ENCODE peak calls at places on chromosomes 3 and 15, in six cellular contexts. F, R, K, V, M and L are unnamed samples.

GRCh38 chr3:18657858-18658820 is 233.0 kb upstream of the SATB1 start:
- DNase-seq in F (no peak), R (no peak), K (no peak), V (no peak), M (peak), L (no peak)

GRCh38 chr15:64635486-64635815 is 139.9 kb downstream of the RBPMS2 start:
- DNase-seq in F (no peak), R (peak), K (peak), V (peak), M (no peak), L (peak)

GRCh38 chr3:167909443-167910287 is 174.1 kb downstream of the SERPINI1 start:
- DNase-seq in F (no peak), R (no peak), K (no peak), V (no peak), M (no peak), L (no peak)

GRCh38 chr3:101574388-101575156 is 592 bp downstream of the PCNP start:
- DNase-seq in F (peak), R (peak), K (peak), V (peak), M (peak), L (no peak)

GRCh38 chr15:88894348-88894818 is 961 bp downstream of the HAPLN3 start:
- DNase-seq in F (no peak), R (no peak), K (no peak), V (no peak), M (peak), L (peak)

GRCh38 chr3:141465221-141465620 is 21.6 kb upstream of the RASA2 start:
- DNase-seq in F (no peak), R (no peak), K (no peak), V (no peak), M (no peak), L (peak)

GRCh38 chr3:140442621-140443020 is 235.2 kb upstream of the TRIM42 start:
- DNase-seq in F (no peak), R (no peak), K (no peak), V (no peak), M (no peak), L (no peak)

GRCh38 chr15:90334304-90334731 is 17.8 kb upstream of the ZNF774 start:
- DNase-seq in F (no peak), R (no peak), K (no peak), V (no peak), M (no peak), L (no peak)

GRCh38 chr3:187318819-187319616 is 27.5 kb upstream of the MASP1 start:
- DNase-seq in F (peak), R (peak), K (peak), V (peak), M (peak), L (peak)

GRCh38 chr3:10244004-10244403 is 4.3 kb upstream of the TATDN2 start:
- DNase-seq in F (no peak), R (no peak), K (no peak), V (no peak), M (no peak), L (no peak)

GRCh38 chr3:143751643-143752178 is 96.6 kb downstream of the SLC9A9 start:
- DNase-seq in F (no peak), R (peak), K (no peak), V (no peak), M (peak), L (no peak)

GRCh38 chr3:129937717-129938116 is 36.8 kb upstream of the TRH start:
- DNase-seq in F (no peak), R (no peak), K (no peak), V (no peak), M (no peak), L (no peak)

GRCh38 chr3:127749787-127750225 is 72.5 kb downstream of the MGLL start:
- DNase-seq in F (no peak), R (no peak), K (no peak), V (no peak), M (no peak), L (no peak)

GRCh38 chr3:196688349-196688748 is 23.7 kb downstream of the CEP19 start:
- DNase-seq in F (no peak), R (peak), K (peak), V (peak), M (no peak), L (no peak)

GRCh38 chr3:129352045-129352444 is 73.4 kb downstream of the HMCES start:
- DNase-seq in F (no peak), R (no peak), K (no peak), V (no peak), M (no peak), L (no peak)

GRCh38 chr15:73944161-73945099 is 18.2 kb downstream of the LOXL1 start:
- DNase-seq in F (no peak), R (no peak), K (no peak), V (no peak), M (no peak), L (no peak)

GRCh38 chr15:52408823-52409222 is 113.2 kb upstream of the MYO5C start:
- DNase-seq in F (no peak), R (no peak), K (no peak), V (no peak), M (no peak), L (no peak)

GRCh38 chr3:181823716-181824115 is 112.0 kb downstream of the SOX2 start:
- DNase-seq in F (no peak), R (no peak), K (no peak), V (no peak), M (no peak), L (no peak)

GRCh38 chr3:41137686-41138111 is 61.6 kb upstream of the CTNNB1 start:
- DNase-seq in F (no peak), R (no peak), K (no peak), V (no peak), M (no peak), L (no peak)

GRCh38 chr3:83033123-83033522 is 1271.7 kb upstream of the GBE1 start:
- DNase-seq in F (no peak), R (no peak), K (no peak), V (no peak), M (no peak), L (no peak)

GRCh38 chr3:10185804-10186762 is 21.4 kb downstream of the IRAK2 start:
- DNase-seq in F (no peak), R (no peak), K (no peak), V (no peak), M (no peak), L (no peak)

GRCh38 chr3:125318497-125318847 is 56.7 kb downstream of the ZNF148 start:
- DNase-seq in F (no peak), R (no peak), K (no peak), V (no peak), M (no peak), L (no peak)

GRCh38 chr3:123843668-123844067 is 40.5 kb downstream of the MYLK start:
- DNase-seq in F (no peak), R (no peak), K (peak), V (peak), M (no peak), L (no peak)

GRCh38 chr3:186917660-186918312 is 12.5 kb upstream of the ST6GAL1 start:
- DNase-seq in F (no peak), R (no peak), K (no peak), V (no peak), M (no peak), L (no peak)

GRCh38 chr15:71051539-71051938 is 63.7 kb upstream of the THSD4 start:
- DNase-seq in F (no peak), R (peak), K (peak), V (no peak), M (no peak), L (peak)

GRCh38 chr3:126951561-126951960 is 31.4 kb upstream of the PLXNA1 start:
- DNase-seq in F (no peak), R (no peak), K (no peak), V (no peak), M (no peak), L (no peak)

GRCh38 chr3:69204315-69204957 is 82.0 kb upstream of the LMOD3 start:
- DNase-seq in F (no peak), R (no peak), K (no peak), V (no peak), M (no peak), L (no peak)

GRCh38 chr3:11924518-11924917 is 77.8 kb upstream of the TAMM41 start:
- DNase-seq in F (no peak), R (no peak), K (no peak), V (no peak), M (no peak), L (no peak)

GRCh38 chr3:42678447-42678846 is 6.9 kb upstream of the KLHL40 start:
- DNase-seq in F (no peak), R (no peak), K (no peak), V (no peak), M (no peak), L (no peak)

GRCh38 chr3:172189987-172190603 is 150.7 kb downstream of the FNDC3B start:
- DNase-seq in F (no peak), R (no peak), K (no peak), V (no peak), M (no peak), L (no peak)

GRCh38 chr3:45644467-45645201 is 44.6 kb upstream of the SACM1L start:
- DNase-seq in F (no peak), R (no peak), K (peak), V (no peak), M (no peak), L (no peak)

GRCh38 chr15:49286649-49287394 is 116.8 kb downstream of the GALK2 start:
- DNase-seq in F (no peak), R (no peak), K (no peak), V (no peak), M (no peak), L (no peak)

GRCh38 chr15:39358441-39359041 is 222.3 kb upstream of the THBS1 start:
- DNase-seq in F (no peak), R (peak), K (peak), V (no peak), M (no peak), L (no peak)